ENCODE peak calls at places on chromosomes 1 and 21, in six cellular contexts. One of them, this sample, is unnamed.

GRCh38 chr1:107874221-107874620 is 90.8 kb downstream of the VAV3 start:
- DNase-seq in sciatic nerve: no peak
- DNase-seq in posterior cingulate gyrus: no peak
- DNase-seq in cardiac muscle cell: no peak
- DNase-seq in fibroblast of mammary gland: peak; percentile 39
- DNase-seq in activated naive CD8-positive, alpha-beta T cell treated with anti-CD3 and anti-CD28 coated beads for 36 hours: no peak
- DNase-seq in this sample: no peak

GRCh38 chr1:66764994-66765578 is 12.8 kb downstream of the DYNLT5 start:
- DNase-seq in sciatic nerve: no peak
- DNase-seq in posterior cingulate gyrus: no peak
- DNase-seq in cardiac muscle cell: peak; percentile 53
- DNase-seq in fibroblast of mammary gland: peak; percentile 66
- DNase-seq in activated naive CD8-positive, alpha-beta T cell treated with anti-CD3 and anti-CD28 coated beads for 36 hours: peak; percentile 26
- DNase-seq in this sample: no peak

GRCh38 chr21:34039678-34040382 is 33.5 kb upstream of the MRPS6 start:
- DNase-seq in sciatic nerve: no peak
- DNase-seq in posterior cingulate gyrus: no peak
- DNase-seq in cardiac muscle cell: no peak
- DNase-seq in fibroblast of mammary gland: no peak
- DNase-seq in activated naive CD8-positive, alpha-beta T cell treated with anti-CD3 and anti-CD28 coated beads for 36 hours: no peak
- DNase-seq in this sample: no peak

GRCh38 chr1:68213843-68214242 is 18.5 kb downstream of the WLS start:
- DNase-seq in sciatic nerve: peak; percentile 76
- DNase-seq in posterior cingulate gyrus: no peak
- DNase-seq in cardiac muscle cell: peak; percentile 56
- DNase-seq in fibroblast of mammary gland: peak; percentile 83
- DNase-seq in activated naive CD8-positive, alpha-beta T cell treated with anti-CD3 and anti-CD28 coated beads for 36 hours: no peak
- DNase-seq in this sample: no peak

GRCh38 chr1:17678011-17678410 is 77.1 kb upstream of the ACTL8 start:
- DNase-seq in sciatic nerve: no peak
- DNase-seq in posterior cingulate gyrus: no peak
- DNase-seq in cardiac muscle cell: no peak
- DNase-seq in fibroblast of mammary gland: no peak
- DNase-seq in activated naive CD8-positive, alpha-beta T cell treated with anti-CD3 and anti-CD28 coated beads for 36 hours: no peak
- DNase-seq in this sample: no peak

GRCh38 chr1:78333426-78334012 is 157.3 kb upstream of the PTGFR start:
- DNase-seq in sciatic nerve: no peak
- DNase-seq in posterior cingulate gyrus: no peak
- DNase-seq in cardiac muscle cell: peak; percentile 38
- DNase-seq in fibroblast of mammary gland: peak; percentile 52
- DNase-seq in activated naive CD8-positive, alpha-beta T cell treated with anti-CD3 and anti-CD28 coated beads for 36 hours: no peak
- DNase-seq in this sample: no peak

GRCh38 chr21:42545317-42545716 is 31.7 kb downstream of the SLC37A1 start:
- DNase-seq in sciatic nerve: peak; percentile 7
- DNase-seq in posterior cingulate gyrus: no peak
- DNase-seq in cardiac muscle cell: no peak
- DNase-seq in fibroblast of mammary gland: no peak
- DNase-seq in activated naive CD8-positive, alpha-beta T cell treated with anti-CD3 and anti-CD28 coated beads for 36 hours: no peak
- DNase-seq in this sample: no peak

GRCh38 chr1:229094476-229095311 is 176.2 kb upstream of the RAB4A start:
- DNase-seq in sciatic nerve: no peak
- DNase-seq in posterior cingulate gyrus: no peak
- DNase-seq in cardiac muscle cell: no peak
- DNase-seq in fibroblast of mammary gland: peak; percentile 53
- DNase-seq in activated naive CD8-positive, alpha-beta T cell treated with anti-CD3 and anti-CD28 coated beads for 36 hours: no peak
- DNase-seq in this sample: no peak

GRCh38 chr21:31667639-31668038 is 8.1 kb downstream of the SOD1 start:
- DNase-seq in sciatic nerve: no peak
- DNase-seq in posterior cingulate gyrus: no peak
- DNase-seq in cardiac muscle cell: no peak
- DNase-seq in fibroblast of mammary gland: no peak
- DNase-seq in activated naive CD8-positive, alpha-beta T cell treated with anti-CD3 and anti-CD28 coated beads for 36 hours: no peak
- DNase-seq in this sample: no peak

GRCh38 chr1:201468501-201468843 is 516 bp downstream of the PHLDA3 start:
- DNase-seq in sciatic nerve: no peak
- DNase-seq in posterior cingulate gyrus: no peak
- DNase-seq in cardiac muscle cell: peak; percentile 61
- DNase-seq in fibroblast of mammary gland: no peak
- DNase-seq in activated naive CD8-positive, alpha-beta T cell treated with anti-CD3 and anti-CD28 coated beads for 36 hours: no peak
- DNase-seq in this sample: no peak

GRCh38 chr1:41533731-41534080 is 49.2 kb upstream of the EDN2 start:
- DNase-seq in sciatic nerve: no peak
- DNase-seq in posterior cingulate gyrus: no peak
- DNase-seq in cardiac muscle cell: no peak
- DNase-seq in fibroblast of mammary gland: no peak
- DNase-seq in activated naive CD8-positive, alpha-beta T cell treated with anti-CD3 and anti-CD28 coated beads for 36 hours: no peak
- DNase-seq in this sample: no peak

GRCh38 chr1:234186037-234186688 is 187.1 kb upstream of the COA6 start:
- DNase-seq in sciatic nerve: no peak
- DNase-seq in posterior cingulate gyrus: no peak
- DNase-seq in cardiac muscle cell: no peak
- DNase-seq in fibroblast of mammary gland: peak; percentile 10
- DNase-seq in activated naive CD8-positive, alpha-beta T cell treated with anti-CD3 and anti-CD28 coated beads for 36 hours: no peak
- DNase-seq in this sample: peak; percentile 25

GRCh38 chr21:29677326-29677725 is 262.5 kb downstream of the GRIK1 start:
- DNase-seq in sciatic nerve: no peak
- DNase-seq in posterior cingulate gyrus: no peak
- DNase-seq in cardiac muscle cell: no peak
- DNase-seq in fibroblast of mammary gland: no peak
- DNase-seq in activated naive CD8-positive, alpha-beta T cell treated with anti-CD3 and anti-CD28 coated beads for 36 hours: no peak
- DNase-seq in this sample: no peak

GRCh38 chr1:36391271-36391670 is 5.5 kb upstream of the STK40 start:
- DNase-seq in sciatic nerve: peak; percentile 49
- DNase-seq in posterior cingulate gyrus: no peak
- DNase-seq in cardiac muscle cell: no peak
- DNase-seq in fibroblast of mammary gland: no peak
- DNase-seq in activated naive CD8-positive, alpha-beta T cell treated with anti-CD3 and anti-CD28 coated beads for 36 hours: no peak
- DNase-seq in this sample: no peak

GRCh38 chr1:7905262-7905661 is 35.4 kb downstream of the TNFRSF9 start:
- DNase-seq in sciatic nerve: no peak
- DNase-seq in posterior cingulate gyrus: no peak
- DNase-seq in cardiac muscle cell: no peak
- DNase-seq in fibroblast of mammary gland: no peak
- DNase-seq in activated naive CD8-positive, alpha-beta T cell treated with anti-CD3 and anti-CD28 coated beads for 36 hours: no peak
- DNase-seq in this sample: no peak

GRCh38 chr1:203271018-203271743 is 34.1 kb upstream of the BTG2 start:
- DNase-seq in sciatic nerve: peak; percentile 79
- DNase-seq in posterior cingulate gyrus: peak; percentile 69
- DNase-seq in cardiac muscle cell: peak; percentile 79
- DNase-seq in fibroblast of mammary gland: peak; percentile 69
- DNase-seq in activated naive CD8-positive, alpha-beta T cell treated with anti-CD3 and anti-CD28 coated beads for 36 hours: peak; percentile 64
- DNase-seq in this sample: peak; percentile 61

GRCh38 chr1:226736001-226736907 is 2.8 kb downstream of the ITPKB start:
- DNase-seq in sciatic nerve: no peak
- DNase-seq in posterior cingulate gyrus: peak; percentile 54
- DNase-seq in cardiac muscle cell: no peak
- DNase-seq in fibroblast of mammary gland: no peak
- DNase-seq in activated naive CD8-positive, alpha-beta T cell treated with anti-CD3 and anti-CD28 coated beads for 36 hours: no peak
- DNase-seq in this sample: peak; percentile 67

This sample was measured in putamen.